ENCODE peak calls at places on chromosomes 7 and 10, in seven cellular contexts. B, A, Y, J, Q, P and Z are unnamed samples. For H3K4me1 and H3K9me3, the result is how much of the 10 kb centered on the place peaks cover.

GRCh38 chr10:103966671-103967432 is at the start of gene SLK:
- DNase-seq in A (peak), P (peak), Q (peak), B (peak), J (peak), Y (peak), Z (peak)

GRCh38 chr7:4751398-4751947 is 23.9 kb upstream of the AP5Z1 start:
- DNase-seq in Y (no peak), J (no peak), Q (no peak), P (no peak), B (no peak), A (no peak), Z (no peak)

GRCh38 chr10:79401015-79401921 is 44.2 kb downstream of the ZCCHC24 start:
- DNase-seq in Y (no peak), J (no peak), Q (no peak), B (no peak), P (no peak), A (peak), Z (no peak)

GRCh38 chr10:110860576-110861241 is 11.0 kb upstream of the PDCD4 start:
- DNase-seq in Q (no peak), A (no peak), P (no peak), B (peak), J (no peak), Y (no peak), Z (peak)

GRCh38 chr10:15589109-15589508 is 130.6 kb downstream of the ITGA8 start:
- DNase-seq in A (peak), Q (no peak), J (no peak), Y (no peak), P (no peak), B (no peak), Z (no peak)

GRCh38 chr7:28686418-28686800 is 271.7 kb downstream of the TRIL start:
- DNase-seq in B (no peak), Y (no peak), Q (peak), J (no peak), P (no peak), A (peak), Z (peak)

GRCh38 chr10:852386-852785 is 79.1 kb downstream of the LARP4B start:
- DNase-seq in J (no peak), Y (no peak), A (no peak), P (no peak), B (no peak), Q (no peak), Z (no peak)

GRCh38 chr10:86344281-86344680 is 22.3 kb downstream of the GRID1 start:
- DNase-seq in Y (no peak), B (no peak), P (no peak), J (peak), Q (no peak), A (no peak), Z (no peak)

GRCh38 chr7:66307591-66308215 is 102.6 kb downstream of the TPST1 start:
- DNase-seq in Y (peak), J (no peak), B (peak), Q (no peak), A (peak), P (peak), Z (no peak)

GRCh38 chr7:158651968-158652555 is 52.5 kb downstream of the NCAPG2 start:
- DNase-seq in A (no peak), B (no peak), Y (no peak), Q (no peak), P (no peak), J (no peak), Z (no peak)

GRCh38 chr10:58438340-58438739 is 53.1 kb downstream of the TFAM start:
- DNase-seq in Y (no peak), A (peak), P (no peak), B (no peak), Q (no peak), J (no peak), Z (no peak)

GRCh38 chr7:100763556-100764140 is 30.3 kb downstream of the ZAN start:
- DNase-seq in J (no peak), P (no peak), Y (no peak), Q (peak), A (no peak), B (no peak), Z (peak)

GRCh38 chr10:93199221-93199681 is 125.6 kb downstream of the CYP26A1 start:
- DNase-seq in P (peak), J (peak), B (peak), Y (no peak), A (peak), Q (peak), Z (peak)

GRCh38 chr10:119917777-119918176 is 25.2 kb downstream of the SEC23IP start:
- DNase-seq in Q (no peak), A (peak), B (no peak), P (no peak), J (no peak), Y (no peak), Z (no peak)

GRCh38 chr10:51588984-51589383 is 110.4 kb downstream of the CSTF2T start:
- DNase-seq in Y (no peak), A (no peak), Q (no peak), B (no peak), P (no peak), J (no peak), Z (no peak)

DNA sequence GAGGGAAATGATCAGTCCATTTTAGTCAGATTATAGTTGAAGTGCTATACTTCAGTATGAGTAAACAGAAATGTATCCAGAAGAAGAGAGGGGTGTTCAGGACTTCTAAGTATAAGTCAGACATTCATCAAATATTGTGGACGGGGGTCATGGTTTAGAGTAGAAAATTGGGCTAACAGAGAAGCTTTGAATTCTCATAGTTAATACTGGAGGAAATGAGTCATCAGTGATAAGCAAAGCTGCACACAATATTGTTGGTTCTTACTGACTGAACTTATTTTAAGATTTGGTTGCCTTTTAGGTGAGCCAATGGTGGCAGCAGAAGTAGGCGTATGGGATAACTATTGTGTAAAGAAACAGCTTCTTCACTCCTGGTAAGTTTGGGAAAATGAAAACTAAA is 1.7 kb upstream of the SUMF2 start:
- DNase-seq in Y (no peak), J (no peak), Q (no peak), B (no peak), A (peak), P (no peak), Z (no peak)
- H3K4me1 ChIP-seq in Y (under half), J (under half), Q (under half), B (under half), A (under half), P (half or more), Z (under half)

DNA sequence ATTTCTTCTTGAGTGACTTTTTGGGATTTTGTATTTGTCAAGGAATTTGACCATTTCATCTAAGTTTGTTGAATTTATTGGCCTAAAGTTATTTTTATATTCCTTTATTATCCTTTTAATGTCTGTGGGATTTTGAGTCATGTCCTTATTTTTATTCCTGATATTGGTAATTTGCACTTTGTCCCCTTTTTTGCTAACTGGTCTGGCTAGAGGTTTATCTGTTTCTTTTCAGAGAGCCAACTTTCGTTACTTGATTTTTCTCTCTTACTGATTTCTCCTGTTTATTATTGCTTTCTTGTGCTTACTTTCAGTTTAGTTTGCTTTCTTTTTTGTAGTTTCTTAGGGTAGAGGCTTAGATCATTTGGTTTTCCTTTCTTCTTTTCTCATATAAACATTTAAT is 14.6 kb downstream of the MGMT start:
- DNase-seq in B (no peak), A (no peak), P (no peak), J (no peak), Y (no peak), Q (no peak), Z (no peak)
- H3K9me3 ChIP-seq in B (under half), A (under half), P (under half), J (under half), Y (under half), Q (under half), Z (under half)

DNA sequence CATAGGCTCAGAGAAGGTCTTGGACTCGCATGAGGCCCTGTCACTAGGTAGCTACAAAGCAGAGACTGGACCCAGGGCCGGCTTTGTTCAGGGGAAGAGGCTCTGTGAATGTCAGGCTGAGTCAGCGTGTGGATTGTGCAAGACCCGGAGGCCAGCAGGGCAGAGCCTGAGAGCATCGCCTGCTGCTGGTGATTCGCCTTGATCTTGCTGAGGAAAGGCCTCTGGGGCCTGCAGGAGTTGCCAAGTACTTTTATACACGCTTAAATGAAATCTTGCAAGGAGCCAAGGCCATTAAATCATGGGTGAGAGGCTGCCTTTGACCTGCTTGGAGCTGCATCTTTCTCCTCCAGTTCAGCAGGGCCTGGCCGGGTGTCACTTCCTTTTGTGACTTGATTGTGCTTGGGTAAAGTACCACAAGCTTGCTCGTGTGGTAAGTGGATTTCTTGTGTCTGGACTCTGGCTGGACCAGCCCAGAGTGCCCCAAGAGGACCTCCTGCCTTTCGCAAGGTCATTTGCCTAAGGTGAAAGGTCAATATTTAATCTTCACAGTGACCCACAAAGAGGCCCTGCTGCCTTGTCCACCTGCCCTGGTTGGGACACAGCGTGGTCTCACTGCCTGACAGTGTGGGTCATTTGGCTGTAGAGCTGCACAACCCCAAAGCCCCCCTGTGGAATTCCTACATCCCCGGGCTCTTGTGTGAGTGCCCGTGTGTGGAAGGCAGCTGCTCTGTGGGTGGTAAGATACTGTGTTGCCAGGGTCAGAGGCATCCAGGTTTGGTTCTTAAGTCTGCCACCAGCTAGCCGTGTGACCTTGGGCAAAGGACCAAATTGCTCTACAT is 38.6 kb upstream of the SH2D4B start:
- DNase-seq in Q (no peak), A (peak), Y (peak), B (peak), J (peak), P (peak), Z (no peak)
- H3K4me3 ChIP-seq in Q (no peak), A (no peak), Y (no peak), B (no peak), J (no peak), P (no peak), Z (no peak)

DNA sequence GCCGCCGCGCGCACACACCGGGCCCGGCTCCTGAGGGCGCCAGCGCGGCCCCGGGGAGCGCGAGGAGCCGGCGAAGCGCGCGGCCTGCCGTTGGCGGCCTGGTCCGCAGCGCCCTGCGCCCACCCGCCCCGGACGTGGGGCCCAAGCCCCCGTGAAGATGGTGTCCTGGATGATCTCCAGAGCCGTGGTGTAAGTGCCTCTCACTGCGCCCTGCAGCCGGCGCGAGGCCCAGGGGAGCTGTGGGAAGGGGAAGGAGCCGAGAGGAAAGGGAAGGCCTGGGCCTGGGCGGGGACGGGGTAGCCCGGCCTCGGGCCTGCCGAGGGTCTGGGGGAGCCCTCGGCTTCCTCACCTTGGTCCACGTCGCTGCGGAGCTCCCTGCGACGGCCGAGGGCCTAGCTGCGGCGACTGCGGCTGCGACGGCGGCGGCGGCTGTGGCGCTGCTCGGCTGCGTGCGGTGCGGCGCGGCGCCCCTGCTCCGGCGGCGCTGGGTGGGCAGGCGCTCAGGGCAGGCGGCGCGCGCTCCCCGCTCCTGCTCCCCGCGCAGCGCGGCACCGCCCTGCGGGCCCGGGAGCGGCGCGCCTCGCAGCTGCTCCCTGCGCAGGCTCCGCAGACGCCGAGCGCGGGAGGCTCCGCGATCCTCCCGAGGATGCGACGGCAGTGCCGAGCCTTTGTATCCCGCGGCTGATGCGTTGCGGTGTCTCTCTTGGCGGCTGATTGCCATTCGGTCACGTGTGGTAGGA is at the start of gene REEP3:
- DNase-seq in P (peak), A (peak), J (peak), B (peak), Y (peak), Q (peak), Z (peak)
- H3K4me1 ChIP-seq in P (half or more), A (under half), J (under half), B (under half), Y (under half), Q (under half), Z (under half)

GRCh38 chr7:64744680-64745079 is 49.5 kb upstream of the ZNF138 start:
- DNase-seq in Y (no peak), B (no peak), A (no peak), Q (no peak), J (no peak), P (no peak), Z (no peak)

GRCh38 chr7:64753032-64753431 is 41.2 kb upstream of the ZNF138 start:
- DNase-seq in Y (no peak), Q (no peak), B (no peak), A (no peak), P (no peak), J (no peak), Z (no peak)

DNA sequence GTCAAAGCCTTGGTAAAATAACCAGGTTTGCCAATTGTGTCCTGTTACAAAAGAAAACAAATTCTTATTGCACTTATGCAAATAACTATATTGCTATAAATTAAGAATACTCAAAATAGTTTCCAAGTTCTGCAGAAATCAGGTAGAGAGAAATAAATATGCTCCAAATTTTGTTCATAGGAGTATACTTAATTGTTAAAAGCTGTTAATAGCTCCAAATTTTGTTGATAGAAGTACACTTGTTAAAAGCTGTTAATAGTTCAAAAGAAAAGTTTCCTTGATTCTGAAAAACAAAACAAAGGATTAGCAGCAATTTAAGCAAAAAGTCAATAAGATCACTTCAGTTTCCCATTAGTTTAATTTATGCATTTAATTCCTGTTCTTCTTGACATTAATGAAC is 46.4 kb upstream of the ZNF138 start:
- DNase-seq in A (no peak), Y (no peak), P (no peak), J (no peak), Q (no peak), B (no peak), Z (no peak)
- H3K9me3 ChIP-seq in A (under half), Y (under half), P (under half), J (under half), Q (under half), B (under half), Z (under half)

DNA sequence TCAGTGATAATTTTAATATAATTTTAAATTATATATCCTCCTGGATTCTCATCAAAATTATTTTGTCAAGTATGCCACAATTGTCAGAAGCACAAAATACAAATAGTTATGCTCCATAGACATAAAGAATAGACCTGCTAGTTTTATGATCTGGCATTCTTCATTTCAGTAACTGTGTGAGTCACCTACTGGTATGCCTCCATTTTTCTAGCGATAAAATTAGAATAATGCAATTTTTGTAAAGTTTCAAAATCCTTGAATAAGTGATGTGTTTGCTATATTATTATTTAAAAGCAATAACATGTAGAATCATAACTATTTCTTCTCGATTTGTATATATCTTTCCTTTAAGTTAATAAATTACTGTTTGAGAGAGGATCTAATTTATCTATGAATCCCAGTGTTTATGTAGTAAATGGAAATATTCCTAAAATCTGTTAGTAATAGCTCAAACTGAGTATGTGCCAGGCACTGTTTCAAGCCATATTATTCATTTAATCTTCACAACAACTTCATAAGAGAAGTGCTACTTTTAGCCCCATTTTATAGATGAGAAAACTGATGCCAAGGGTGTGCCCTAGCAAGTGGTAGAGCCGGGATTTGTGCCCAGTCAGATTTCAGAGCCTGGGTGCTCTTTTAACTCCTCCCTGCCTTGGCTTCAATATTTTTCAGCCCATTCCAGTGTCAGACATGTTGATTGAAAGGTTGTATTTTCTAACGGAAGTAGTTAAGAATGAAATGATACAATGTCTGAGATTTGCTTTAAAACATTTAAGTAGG is 38.4 kb downstream of the NET1 start:
- DNase-seq in B (no peak), P (no peak), A (no peak), Q (no peak), Y (no peak), J (no peak), Z (no peak)
- H3K4me3 ChIP-seq in B (no peak), P (peak), A (no peak), Q (no peak), Y (no peak), J (no peak), Z (no peak)

DNA sequence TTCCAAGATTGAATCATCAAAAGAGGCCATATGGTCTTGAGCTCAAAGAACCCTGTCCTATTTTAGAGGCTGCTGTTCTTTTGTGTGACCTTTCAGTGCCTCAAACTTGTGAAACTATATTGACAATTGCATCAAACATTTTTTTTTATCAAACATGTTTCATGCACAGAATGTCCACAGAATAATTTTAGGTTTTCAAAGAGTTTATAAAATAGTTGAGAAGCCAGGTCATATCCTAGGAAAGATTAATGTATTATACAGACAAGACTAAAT is 67.1 kb downstream of the CDK6 start:
- DNase-seq in A (no peak), Y (no peak), J (no peak), Q (no peak), B (no peak), P (no peak), Z (no peak)
- H3K4me1 ChIP-seq in A (under half), Y (under half), J (under half), Q (under half), B (under half), P (under half), Z (under half)

DNA sequence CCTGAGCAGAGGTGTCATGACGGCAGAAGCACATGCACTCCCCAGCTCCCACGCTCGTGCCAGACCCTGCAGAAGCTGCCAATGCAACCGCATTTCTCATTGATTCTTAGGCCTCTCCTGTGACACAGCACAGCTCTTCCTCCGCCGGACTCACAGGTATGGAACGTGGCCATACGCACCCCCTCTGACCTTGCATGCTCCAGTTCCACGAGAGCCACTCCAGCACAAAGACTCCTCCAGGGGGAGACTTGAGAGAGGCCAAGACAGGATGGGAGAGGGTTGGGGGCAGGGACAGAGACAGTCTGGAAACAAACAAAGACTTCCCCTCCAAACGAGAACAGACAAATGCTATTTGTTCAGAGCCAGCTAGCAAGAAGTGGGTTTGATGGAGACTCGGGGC is 124.3 kb upstream of the PPP2R2D start:
- DNase-seq in J (no peak), Y (no peak), A (no peak), Q (no peak), P (peak), B (no peak), Z (no peak)
- H3K9me3 ChIP-seq in J (under half), Y (under half), A (half or more), Q (under half), P (under half), B (under half), Z (under half)

GRCh38 chr10:102502337-102503151 is at the start of gene ACTR1A:
- DNase-seq in Y (peak), B (peak), J (peak), Q (peak), A (peak), P (peak), Z (peak)
- H3K4me3 ChIP-seq in Y (peak), B (peak), J (peak), Q (peak), A (peak), P (peak), Z (peak)

GRCh38 chr10:7014721-7015120 is 396.1 kb downstream of the SFMBT2 start:
- DNase-seq in B (no peak), Q (no peak), Y (no peak), J (no peak), A (no peak), P (no peak), Z (no peak)

GRCh38 chr10:7011994-7012393 is 398.8 kb downstream of the SFMBT2 start:
- DNase-seq in P (no peak), Y (no peak), J (no peak), Q (no peak), B (no peak), A (no peak), Z (no peak)

GRCh38 chr10:7015457-7015856 is 395.4 kb downstream of the SFMBT2 start:
- DNase-seq in Q (no peak), B (no peak), Y (no peak), J (no peak), P (no peak), A (no peak), Z (no peak)
- H3K4me1 ChIP-seq in Q (under half), B (under half), Y (under half), J (under half), P (under half), A (under half), Z (under half)